ENCODE peak calls at places on chromosomes 12 and 14, in six cellular contexts. One of them, this sample, is unnamed.

GRCh38 chr12:124588018-124588634 is 20.7 kb upstream of the NCOR2 start:
- DNase-seq in progenitor cell of endocrine pancreas: no peak
- DNase-seq in natural killer cell: no peak
- DNase-seq in Calu3: no peak
- DNase-seq in fibroblast of mammary gland: no peak
- DNase-seq in A549: no peak
- DNase-seq in this sample: no peak

GRCh38 chr12:72388322-72388721 is 116.2 kb downstream of the TRHDE start:
- DNase-seq in Calu3: no peak
- DNase-seq in A549: no peak
- DNase-seq in progenitor cell of endocrine pancreas: no peak
- DNase-seq in natural killer cell: no peak
- DNase-seq in fibroblast of mammary gland: no peak
- DNase-seq in this sample: no peak

GRCh38 chr14:40099316-40099715 is 667.1 kb upstream of the FBXO33 start:
- DNase-seq in natural killer cell: no peak
- DNase-seq in A549: no peak
- DNase-seq in Calu3: no peak
- DNase-seq in progenitor cell of endocrine pancreas: no peak
- DNase-seq in fibroblast of mammary gland: no peak
- DNase-seq in this sample: no peak

GRCh38 chr14:31992051-31992450 is 85.1 kb upstream of the ARHGAP5 start:
- DNase-seq in fibroblast of mammary gland: peak; percentile 97
- DNase-seq in A549: peak; percentile 53
- DNase-seq in natural killer cell: no peak
- DNase-seq in Calu3: no peak
- DNase-seq in progenitor cell of endocrine pancreas: no peak
- DNase-seq in this sample: peak; percentile 90

GRCh38 chr12:48512855-48513254 is 12.6 kb upstream of the OR8S1 start:
- DNase-seq in fibroblast of mammary gland: no peak
- DNase-seq in progenitor cell of endocrine pancreas: no peak
- DNase-seq in A549: no peak
- DNase-seq in natural killer cell: no peak
- DNase-seq in Calu3: no peak
- DNase-seq in this sample: no peak

GRCh38 chr12:45522227-45522626 is 207.3 kb upstream of the ARID2 start:
- DNase-seq in fibroblast of mammary gland: no peak
- DNase-seq in progenitor cell of endocrine pancreas: no peak
- DNase-seq in natural killer cell: no peak
- DNase-seq in A549: no peak
- DNase-seq in Calu3: no peak
- DNase-seq in this sample: no peak

GRCh38 chr12:107775093-107775721 is 703 bp downstream of the ASCL4 start:
- DNase-seq in progenitor cell of endocrine pancreas: peak; percentile 53
- DNase-seq in fibroblast of mammary gland: no peak
- DNase-seq in A549: no peak
- DNase-seq in Calu3: no peak
- DNase-seq in natural killer cell: no peak
- DNase-seq in this sample: no peak

GRCh38 chr12:118237053-118237665 is 101.2 kb downstream of the PEBP1 start:
- DNase-seq in fibroblast of mammary gland: no peak
- DNase-seq in natural killer cell: no peak
- DNase-seq in progenitor cell of endocrine pancreas: no peak
- DNase-seq in A549: no peak
- DNase-seq in Calu3: no peak
- DNase-seq in this sample: no peak

GRCh38 chr14:91753501-91754128 is 21.7 kb upstream of the CATSPERB start:
- DNase-seq in fibroblast of mammary gland: peak; percentile 55
- DNase-seq in natural killer cell: no peak
- DNase-seq in A549: no peak
- DNase-seq in progenitor cell of endocrine pancreas: no peak
- DNase-seq in Calu3: no peak
- DNase-seq in this sample: peak; percentile 22

GRCh38 chr12:66921151-66921550 is 242.3 kb upstream of the GRIP1 start:
- DNase-seq in natural killer cell: no peak
- DNase-seq in A549: no peak
- DNase-seq in fibroblast of mammary gland: no peak
- DNase-seq in Calu3: no peak
- DNase-seq in progenitor cell of endocrine pancreas: no peak
- DNase-seq in this sample: no peak

GRCh38 chr14:89139404-89140247 is 277.4 kb downstream of the FOXN3 start:
- DNase-seq in natural killer cell: no peak
- DNase-seq in Calu3: no peak
- DNase-seq in fibroblast of mammary gland: no peak
- DNase-seq in A549: no peak
- DNase-seq in progenitor cell of endocrine pancreas: no peak
- DNase-seq in this sample: peak; percentile 21

GRCh38 chr14:92486881-92487280 is 26.7 kb upstream of the RIN3 start:
- DNase-seq in progenitor cell of endocrine pancreas: no peak
- DNase-seq in A549: no peak
- DNase-seq in fibroblast of mammary gland: peak; percentile 10
- DNase-seq in natural killer cell: no peak
- DNase-seq in Calu3: no peak
- DNase-seq in this sample: no peak

GRCh38 chr14:81384900-81385299 is 15.2 kb downstream of the STON2 start:
- DNase-seq in Calu3: no peak
- DNase-seq in fibroblast of mammary gland: peak; percentile 51
- DNase-seq in A549: no peak
- DNase-seq in natural killer cell: no peak
- DNase-seq in progenitor cell of endocrine pancreas: no peak
- DNase-seq in this sample: peak; percentile 66

GRCh38 chr12:104729091-104729490 is 229.0 kb downstream of the SLC41A2 start:
- DNase-seq in A549: no peak
- DNase-seq in progenitor cell of endocrine pancreas: no peak
- DNase-seq in fibroblast of mammary gland: no peak
- DNase-seq in natural killer cell: no peak
- DNase-seq in Calu3: no peak
- DNase-seq in this sample: no peak

DNA sequence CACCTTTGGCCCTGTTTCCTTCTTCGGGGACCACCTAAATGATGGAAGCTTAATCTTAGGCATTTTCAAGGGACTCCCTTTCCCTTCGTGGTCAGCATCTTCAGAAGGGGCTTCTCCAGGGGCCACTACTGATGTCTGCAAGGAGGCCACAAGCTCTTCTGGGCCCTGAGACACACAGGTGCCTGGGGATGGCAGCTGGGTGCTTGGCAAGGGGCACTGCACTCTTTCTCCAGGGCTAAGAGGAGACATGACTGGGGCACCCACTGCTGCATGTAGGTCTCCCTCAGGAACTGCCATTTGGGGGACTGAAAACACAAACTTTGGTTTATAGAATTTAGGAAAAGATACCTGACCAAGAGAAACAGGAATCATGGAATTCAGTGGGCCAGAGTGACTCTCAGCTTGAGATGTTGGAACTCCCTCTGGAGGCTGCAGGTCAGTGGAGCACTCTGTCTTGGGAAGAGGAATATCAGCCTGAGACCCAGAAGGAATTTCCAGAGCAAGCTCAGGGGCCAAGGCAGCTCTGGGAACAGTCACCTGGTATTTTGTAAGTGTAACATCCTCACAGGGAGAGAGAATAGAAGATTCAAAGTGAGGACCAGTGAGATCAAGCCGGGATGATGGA is 16.0 kb downstream of the PLD4 start:
- DNase-seq in Calu3: no peak
- DNase-seq in natural killer cell: no peak
- DNase-seq in progenitor cell of endocrine pancreas: no peak
- DNase-seq in A549: no peak
- DNase-seq in fibroblast of mammary gland: no peak
- DNase-seq in this sample: no peak
- TF ChIP-seq CTCF in Calu3: no peak
- TF ChIP-seq CTCF in natural killer cell: no peak
- TF ChIP-seq CTCF in progenitor cell of endocrine pancreas: peak; percentile 40
- TF ChIP-seq CTCF in A549: no peak
- TF ChIP-seq CTCF in fibroblast of mammary gland: no peak
- TF ChIP-seq CTCF in this sample: no peak

GRCh38 chr14:86038401-86038985 is 508.5 kb downstream of the FLRT2 start:
- DNase-seq in Calu3: no peak
- DNase-seq in natural killer cell: peak; percentile 21
- DNase-seq in A549: peak; percentile 41
- DNase-seq in fibroblast of mammary gland: peak; percentile 65
- DNase-seq in progenitor cell of endocrine pancreas: peak; percentile 33
- DNase-seq in this sample: peak; percentile 59

DNA sequence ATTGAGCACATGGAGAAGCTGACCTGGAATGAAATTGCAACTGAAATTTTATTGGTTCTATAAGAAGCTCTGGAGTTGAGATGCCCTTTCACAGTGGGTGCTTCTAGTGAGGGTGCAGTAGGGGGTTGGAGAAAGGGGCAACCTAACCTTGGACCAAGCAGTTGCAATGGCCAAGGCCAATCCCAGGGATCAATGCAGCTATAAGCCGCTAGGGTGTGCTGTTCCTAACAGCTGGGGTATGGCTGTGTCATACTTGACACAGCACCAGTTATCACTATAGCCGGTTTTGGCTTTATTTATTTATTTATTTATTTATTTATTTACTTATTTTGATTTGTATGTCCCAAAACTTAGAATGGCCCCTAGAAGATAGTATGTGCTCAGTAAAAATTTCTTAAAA is 505.9 kb downstream of the FLRT2 start:
- DNase-seq in fibroblast of mammary gland: peak; percentile 41
- DNase-seq in A549: peak; percentile 31
- DNase-seq in Calu3: no peak
- DNase-seq in progenitor cell of endocrine pancreas: no peak
- DNase-seq in natural killer cell: no peak
- DNase-seq in this sample: peak; percentile 29
- TF ChIP-seq CTCF in fibroblast of mammary gland: peak; percentile 56
- TF ChIP-seq CTCF in A549: no peak
- TF ChIP-seq CTCF in Calu3: no peak
- TF ChIP-seq CTCF in progenitor cell of endocrine pancreas: peak; percentile 50
- TF ChIP-seq CTCF in natural killer cell: peak; percentile 11
- TF ChIP-seq CTCF in this sample: peak; percentile 29

DNA sequence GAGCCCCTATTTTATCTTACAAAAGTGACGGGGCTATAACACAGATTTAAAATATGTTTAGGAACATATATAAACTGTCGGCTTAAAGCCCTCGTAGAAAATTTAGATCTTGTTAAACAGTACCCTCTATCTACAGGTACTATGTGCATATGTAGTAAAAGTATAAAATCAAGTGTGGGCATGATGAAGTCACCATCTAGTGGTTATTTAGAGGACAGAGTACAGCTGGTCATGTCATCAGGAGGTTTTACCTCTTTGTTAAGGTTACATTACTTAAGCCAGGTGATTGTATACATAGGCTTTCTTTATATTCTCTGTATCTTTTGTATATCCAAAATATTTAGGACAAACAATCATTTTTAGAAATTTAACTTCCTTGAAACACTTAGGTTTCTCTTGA is 18.2 kb upstream of the TNS2 start:
- DNase-seq in progenitor cell of endocrine pancreas: no peak
- DNase-seq in natural killer cell: no peak
- DNase-seq in Calu3: no peak
- DNase-seq in fibroblast of mammary gland: no peak
- DNase-seq in A549: no peak
- DNase-seq in this sample: no peak
- TF ChIP-seq CTCF in progenitor cell of endocrine pancreas: no peak
- TF ChIP-seq CTCF in natural killer cell: no peak
- TF ChIP-seq CTCF in Calu3: no peak
- TF ChIP-seq CTCF in fibroblast of mammary gland: peak; percentile 3
- TF ChIP-seq CTCF in A549: peak; percentile 26
- TF ChIP-seq CTCF in this sample: no peak

DNA sequence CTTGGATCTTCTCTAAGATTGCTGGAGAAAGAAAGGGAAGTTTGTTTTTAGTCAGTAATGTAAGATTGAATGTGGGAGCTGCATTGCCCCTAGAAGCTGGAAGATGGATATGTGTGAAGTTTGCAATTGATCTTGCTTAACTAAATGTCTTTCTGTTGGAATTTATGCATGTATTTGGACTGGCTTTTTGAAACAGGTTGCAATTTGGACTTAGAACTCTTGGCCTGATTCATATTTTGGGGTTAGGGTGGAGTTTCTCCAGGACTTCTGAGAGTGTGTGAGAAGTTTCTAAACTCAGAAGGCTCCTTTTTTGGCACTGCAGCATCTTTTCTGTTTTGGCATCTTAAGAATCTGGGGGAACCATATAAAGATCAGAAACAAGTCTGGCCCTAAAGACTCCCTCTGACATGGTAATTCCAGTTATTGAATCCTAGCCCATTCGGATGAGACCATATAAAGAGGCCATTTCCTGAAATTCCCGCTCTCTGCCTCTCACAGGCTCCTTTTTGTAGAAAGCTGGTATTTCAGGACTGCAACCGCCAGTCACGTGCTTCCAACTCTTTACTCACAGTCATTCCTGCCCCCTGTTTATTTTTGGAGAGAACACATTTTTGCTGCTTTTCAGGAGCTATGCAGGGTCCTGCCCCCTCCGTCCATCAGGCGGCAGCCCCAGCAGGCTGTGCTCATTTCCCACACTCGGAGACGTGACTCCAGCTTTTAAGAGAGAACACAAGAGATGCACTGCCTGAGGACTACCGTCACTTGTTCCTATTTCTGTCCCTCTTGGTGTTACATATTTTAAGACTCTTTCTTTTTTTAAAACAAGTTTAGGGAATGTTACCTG is 26.6 kb downstream of the IFT43 start:
- DNase-seq in natural killer cell: no peak
- DNase-seq in Calu3: no peak
- DNase-seq in progenitor cell of endocrine pancreas: no peak
- DNase-seq in A549: no peak
- DNase-seq in fibroblast of mammary gland: no peak
- DNase-seq in this sample: no peak
- TF ChIP-seq CTCF in natural killer cell: no peak
- TF ChIP-seq CTCF in Calu3: no peak
- TF ChIP-seq CTCF in progenitor cell of endocrine pancreas: no peak
- TF ChIP-seq CTCF in A549: no peak
- TF ChIP-seq CTCF in fibroblast of mammary gland: no peak
- TF ChIP-seq CTCF in this sample: no peak

GRCh38 chr12:128961308-128961923 is 108.1 kb downstream of the GLT1D1 start:
- DNase-seq in progenitor cell of endocrine pancreas: no peak
- DNase-seq in natural killer cell: no peak
- DNase-seq in fibroblast of mammary gland: no peak
- DNase-seq in Calu3: no peak
- DNase-seq in A549: no peak
- DNase-seq in this sample: no peak
- TF ChIP-seq CTCF in progenitor cell of endocrine pancreas: no peak
- TF ChIP-seq CTCF in natural killer cell: no peak
- TF ChIP-seq CTCF in fibroblast of mammary gland: no peak
- TF ChIP-seq CTCF in Calu3: no peak
- TF ChIP-seq CTCF in A549: no peak
- TF ChIP-seq CTCF in this sample: no peak

GRCh38 chr12:96061323-96061722 is 25.9 kb upstream of the LTA4H start:
- DNase-seq in fibroblast of mammary gland: no peak
- DNase-seq in natural killer cell: no peak
- DNase-seq in progenitor cell of endocrine pancreas: no peak
- DNase-seq in Calu3: no peak
- DNase-seq in A549: no peak
- DNase-seq in this sample: no peak

GRCh38 chr12:96061864-96062453 is 26.6 kb upstream of the LTA4H start:
- DNase-seq in progenitor cell of endocrine pancreas: peak; percentile 45
- DNase-seq in A549: peak; percentile 87
- DNase-seq in natural killer cell: peak; percentile 61
- DNase-seq in fibroblast of mammary gland: peak; percentile 91
- DNase-seq in Calu3: peak; percentile 82
- DNase-seq in this sample: peak; percentile 87

GRCh38 chr12:96064266-96064665 is 28.9 kb upstream of the LTA4H start:
- DNase-seq in fibroblast of mammary gland: no peak
- DNase-seq in natural killer cell: no peak
- DNase-seq in progenitor cell of endocrine pancreas: no peak
- DNase-seq in Calu3: no peak
- DNase-seq in A549: no peak
- DNase-seq in this sample: no peak

GRCh38 chr12:96064966-96065365 is 29.6 kb upstream of the LTA4H start:
- DNase-seq in Calu3: no peak
- DNase-seq in natural killer cell: no peak
- DNase-seq in A549: no peak
- DNase-seq in fibroblast of mammary gland: no peak
- DNase-seq in progenitor cell of endocrine pancreas: no peak
- DNase-seq in this sample: no peak

GRCh38 chr12:96063046-96063445 is 27.7 kb upstream of the LTA4H start:
- DNase-seq in A549: peak; percentile 44
- DNase-seq in Calu3: no peak
- DNase-seq in progenitor cell of endocrine pancreas: no peak
- DNase-seq in natural killer cell: no peak
- DNase-seq in fibroblast of mammary gland: peak; percentile 57
- DNase-seq in this sample: peak; percentile 38
- TF ChIP-seq CTCF in A549: peak; percentile 31
- TF ChIP-seq CTCF in Calu3: no peak
- TF ChIP-seq CTCF in progenitor cell of endocrine pancreas: no peak
- TF ChIP-seq CTCF in natural killer cell: no peak
- TF ChIP-seq CTCF in fibroblast of mammary gland: peak; percentile 37
- TF ChIP-seq CTCF in this sample: peak; percentile 8

This sample was measured in MCF 10A.